ENCODE peak calls at places on chromosomes 4 and X, in four cellular contexts. R, S, N and U are unnamed samples.

GRCh38 chr4:52823478-52824092 is 38.5 kb upstream of the RASL11B start:
- DNase-seq in R (no peak), S (no peak), N (no peak), U (no peak)

GRCh38 chr4:175308236-175308635 is 390.1 kb downstream of the ADAM29 start:
- DNase-seq in R (no peak), S (no peak), N (no peak), U (no peak)

GRCh38 chr4:22515145-22515887 is 550 bp downstream of the ADGRA3 start:
- DNase-seq in R (peak; percentile 75), S (peak; percentile 68), N (peak; percentile 72), U (peak; percentile 77)

GRCh38 chr4:159443975-159444374 is 341.1 kb downstream of the RAPGEF2 start:
- DNase-seq in R (no peak), S (no peak), N (no peak), U (no peak)

GRCh38 chr4:160414516-160414915 is 1311.6 kb downstream of the RAPGEF2 start:
- DNase-seq in R (no peak), S (no peak), N (no peak), U (peak; percentile 72)

GRCh38 chr4:11732155-11732554 is 303.5 kb upstream of the HS3ST1 start:
- DNase-seq in R (no peak), S (no peak), N (no peak), U (no peak)

GRCh38 chr4:151540728-151541437 is 131.9 kb downstream of the FHIP1A start:
- DNase-seq in R (no peak), S (no peak), N (no peak), U (no peak)

GRCh38 chr4:181870326-181870725 is 372.9 kb upstream of the TENM3 start:
- DNase-seq in R (no peak), S (no peak), N (no peak), U (no peak)

GRCh38 chr4:3708103-3708510 is 58.1 kb upstream of the ADRA2C start:
- DNase-seq in R (no peak), S (peak; percentile 17), N (peak; percentile 60), U (no peak)

GRCh38 chrX:71256051-71256450 is 2.1 kb upstream of the ZMYM3 start:
- DNase-seq in R (no peak), S (no peak), N (no peak), U (no peak)

GRCh38 chr4:124936427-124936826 is 223.9 kb upstream of the ANKRD50 start:
- DNase-seq in R (peak; percentile 60), S (peak; percentile 76), N (no peak), U (no peak)

GRCh38 chr4:145861331-145862318 is 77.0 kb downstream of the ZNF827 start:
- DNase-seq in R (peak; percentile 78), S (peak; percentile 19), N (no peak), U (no peak)

GRCh38 chr4:145843148-145843547 is 95.5 kb downstream of the ZNF827 start:
- DNase-seq in R (no peak), S (no peak), N (no peak), U (no peak)

GRCh38 chr4:85787133-85787532 is 312.2 kb downstream of the ARHGAP24 start:
- DNase-seq in R (no peak), S (no peak), N (no peak), U (no peak)

GRCh38 chr4:156137971-156138581 is 184.4 kb upstream of the CTSO start:
- DNase-seq in R (no peak), S (no peak), N (no peak), U (no peak)

GRCh38 chr4:139331185-139331584 is 28.9 kb upstream of the NDUFC1 start:
- DNase-seq in R (no peak), S (no peak), N (no peak), U (no peak)

GRCh38 chr4:5742388-5742787 is 31.4 kb downstream of the EVC start:
- DNase-seq in R (no peak), S (no peak), N (no peak), U (no peak)

GRCh38 chr4:122606364-122607043 is 14.4 kb downstream of the IL21 start:
- DNase-seq in R (no peak), S (no peak), N (no peak), U (no peak)

GRCh38 chr4:73589887-73590801 is 30.1 kb downstream of the RASSF6 start:
- DNase-seq in R (no peak), S (peak; percentile 51), N (no peak), U (no peak)

GRCh38 chrX:1380672-1381233 is 11.2 kb downstream of the SLC25A6 start:
- DNase-seq in R (no peak), S (no peak), N (peak; percentile 17), U (no peak)

GRCh38 chrX:16712116-16712824 is at the start of gene CTPS2:
- DNase-seq in R (peak; percentile 60), S (peak; percentile 57), N (peak; percentile 83), U (peak; percentile 78)

GRCh38 chr4:3848323-3848722 is 82.1 kb downstream of the ADRA2C start:
- DNase-seq in R (no peak), S (no peak), N (no peak), U (no peak)

GRCh38 chr4:83436680-83437079 is 18.9 kb downstream of the HELQ start:
- DNase-seq in R (no peak), S (no peak), N (no peak), U (no peak)

GRCh38 chrX:115687595-115687994 is 126.6 kb downstream of the PLS3 start:
- DNase-seq in R (no peak), S (no peak), N (no peak), U (no peak)

GRCh38 chr4:9987749-9988346 is 33.4 kb downstream of the SLC2A9 start:
- DNase-seq in R (no peak), S (no peak), N (no peak), U (no peak)

GRCh38 chrX:15299945-15300851 is 15.2 kb downstream of the ASB11 start:
- DNase-seq in R (no peak), S (no peak), N (no peak), U (no peak)

GRCh38 chr4:13476915-13477314 is 7.2 kb downstream of the RAB28 start:
- DNase-seq in R (no peak), S (no peak), N (no peak), U (no peak)

GRCh38 chr4:153234923-153235322 is 30.7 kb downstream of the TRIM2 start:
- DNase-seq in R (no peak), S (no peak), N (no peak), U (no peak)

GRCh38 chrX:136586386-136586785 is 54.4 kb downstream of the VGLL1 start:
- DNase-seq in R (no peak), S (no peak), N (no peak), U (no peak)

GRCh38 chr4:152936446-152937279 is 540 bp downstream of the FHDC1 start:
- DNase-seq in R (peak; percentile 52), S (peak; percentile 22), N (peak; percentile 62), U (peak; percentile 62)

GRCh38 chr4:4270529-4270928 is 19.4 kb downstream of the LYAR start:
- DNase-seq in R (no peak), S (no peak), N (no peak), U (no peak)

GRCh38 chrX:80808854-80809493 is 703 bp downstream of the BRWD3 start:
- DNase-seq in R (peak; percentile 30), S (peak; percentile 13), N (peak; percentile 38), U (peak; percentile 15)

GRCh38 chr4:1598206-1598605 is 85.9 kb downstream of the FAM53A start:
- DNase-seq in R (no peak), S (no peak), N (peak; percentile 49), U (no peak)

GRCh38 chr4:55385201-55385649 is 10.5 kb upstream of the TMEM165 start:
- DNase-seq in R (no peak), S (no peak), N (no peak), U (no peak)

GRCh38 chrX:69149466-69150293 is 15.6 kb downstream of the PJA1 start:
- DNase-seq in R (no peak), S (no peak), N (no peak), U (no peak)

GRCh38 chrX:53223068-53223693 is 1.8 kb downstream of the KDM5C start:
- DNase-seq in R (no peak), S (no peak), N (no peak), U (no peak)

GRCh38 chr4:29970626-29971025 is 749.5 kb upstream of the PCDH7 start:
- DNase-seq in R (no peak), S (no peak), N (no peak), U (peak; percentile 35)

DNA sequence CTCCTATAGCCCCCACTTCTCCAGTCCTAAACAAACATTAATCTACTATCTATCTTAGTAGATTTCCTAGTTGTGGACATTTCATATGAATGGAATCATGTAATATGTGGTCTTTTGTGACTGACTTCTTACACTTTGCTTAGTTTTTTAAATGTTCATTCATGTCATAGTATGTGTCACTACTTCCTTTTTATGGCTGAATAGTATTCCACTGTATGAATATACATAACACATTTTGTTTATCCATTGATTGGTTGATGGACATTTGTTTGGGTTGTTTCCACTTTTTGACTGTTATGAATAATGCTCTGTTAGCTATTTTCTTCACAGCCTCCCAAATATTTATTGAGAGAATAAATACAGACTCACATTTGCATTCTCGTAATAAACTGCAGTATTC is 19.8 kb downstream of the USP53 start:
- DNase-seq in R (no peak), S (no peak), N (no peak), U (no peak)
- TF ChIP-seq CTCF in R (no peak), S (no peak), N (no peak), U (no peak)

GRCh38 chr4:71630783-71631182 is 153.1 kb downstream of the GC start:
- DNase-seq in R (no peak), S (no peak), N (no peak), U (no peak)
- TF ChIP-seq CTCF in R (no peak), S (no peak), N (no peak), U (no peak)

DNA sequence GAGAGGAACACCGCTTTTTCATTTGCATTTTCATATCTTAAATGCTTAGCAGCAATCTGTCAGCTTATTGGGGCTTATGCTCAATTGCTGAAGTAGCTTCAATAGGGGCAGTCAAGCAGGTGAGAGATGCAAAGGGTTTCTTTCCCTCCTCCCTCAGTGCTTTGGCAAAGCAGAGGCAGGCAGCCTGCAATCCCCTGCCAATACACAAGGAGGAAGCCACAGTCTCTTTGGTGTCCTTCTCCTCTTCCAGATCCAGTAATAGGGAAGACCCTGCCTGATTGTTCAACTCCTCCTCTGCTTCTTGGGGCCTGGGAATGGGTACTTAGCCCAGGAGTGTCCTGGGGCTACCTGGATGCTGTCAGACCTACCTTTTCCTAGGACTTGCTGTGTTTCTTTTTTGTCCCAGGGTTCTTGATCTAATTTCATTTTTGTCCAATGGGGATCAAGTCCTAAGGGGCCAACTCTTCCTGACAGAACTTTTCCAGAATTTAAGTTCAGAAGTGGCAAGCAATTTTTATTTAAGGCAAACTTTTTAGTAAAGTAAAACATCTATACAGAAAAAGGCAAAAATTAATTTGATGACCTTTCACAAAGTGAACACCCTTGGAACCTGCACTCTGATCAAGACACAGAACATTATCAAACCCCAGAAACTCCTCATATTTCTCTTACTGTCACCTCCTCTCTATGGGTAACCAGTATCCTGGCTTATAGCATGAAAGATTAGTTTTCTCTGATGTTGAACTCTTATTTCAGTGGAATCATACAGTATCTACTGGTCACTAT is 260.3 kb downstream of the PPP3CA start:
- DNase-seq in R (no peak), S (no peak), N (no peak), U (peak; percentile 31)
- TF ChIP-seq CTCF in R (no peak), S (no peak), N (no peak), U (peak; percentile 39)

DNA sequence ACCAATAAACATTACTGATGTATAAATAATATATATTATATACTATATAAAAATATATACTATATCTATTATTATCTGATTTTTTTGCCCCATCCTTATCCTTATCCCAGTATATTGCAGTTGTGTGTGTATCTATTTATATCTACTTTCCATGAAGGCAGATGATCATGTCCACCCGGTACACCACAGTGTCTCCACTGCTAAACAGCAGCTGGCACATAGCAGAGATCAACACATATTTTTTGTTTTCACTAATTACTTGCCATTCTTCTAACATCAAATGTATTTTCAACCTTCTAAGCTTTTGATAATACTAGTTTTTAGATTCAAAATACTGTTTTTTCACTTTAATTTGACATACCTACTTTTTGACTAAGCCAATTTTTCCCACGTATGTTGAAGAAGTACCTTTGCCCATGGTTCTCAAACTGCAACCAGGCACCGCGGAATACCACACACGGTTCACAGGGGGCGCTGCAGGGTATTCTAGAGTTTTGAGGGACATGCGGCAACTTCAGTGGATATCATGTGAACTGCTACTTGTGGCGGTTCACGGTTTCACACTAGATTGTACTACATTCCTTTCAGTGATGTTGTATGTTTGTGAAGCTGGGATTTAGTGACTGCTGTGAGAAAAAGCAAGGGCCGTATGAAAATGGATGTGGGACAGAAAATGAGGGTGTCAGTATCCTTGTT is 182.5 kb upstream of the NPY2R start:
- DNase-seq in R (peak; percentile 49), S (peak; percentile 34), N (no peak), U (peak; percentile 73)
- TF ChIP-seq CTCF in R (no peak), S (peak; percentile 32), N (no peak), U (peak; percentile 61)